ENCODE peak calls at places on chromosomes 5 and 9, in eight cellular contexts. V is fibroblast of pulmonary artery, X is nucleus accumbens, O is renal cortical epithelial cell, N is NCI-H510A treated with DMSO at 0.1 percent for 48 hours, L is naive B cell, A is EL, G is MV-4-11. U is an unnamed sample.

GRCh38 chr9:130407916-130408659 is 36.7 kb upstream of the ASS1 start:
- DNase-seq in V (no peak), X (no peak), O (no peak), N (no peak), L (no peak), A (no peak), G (no peak), U (no peak)

GRCh38 chr5:52283221-52283620 is 504.5 kb upstream of the ITGA1 start:
- DNase-seq in V (no peak), X (no peak), O (no peak), N (no peak), L (no peak), A (no peak), G (no peak), U (no peak)

GRCh38 chr9:108022246-108022935 is 532.8 kb upstream of the KLF4 start:
- DNase-seq in V (no peak), X (no peak), O (peak; percentile 80), N (no peak), L (no peak), A (no peak), G (no peak), U (no peak)

GRCh38 chr5:158514353-158514960 is 585.3 kb downstream of the EBF1 start:
- DNase-seq in V (peak; percentile 58), X (no peak), O (no peak), N (no peak), L (no peak), A (peak; percentile 86), G (no peak), U (no peak)

GRCh38 chr5:2762744-2763532 is 11.5 kb upstream of the IRX2 start:
- DNase-seq in V (no peak), X (no peak), O (no peak), N (no peak), L (no peak), A (no peak), G (no peak), U (no peak)

GRCh38 chr9:136496801-136497620 is 14.2 kb upstream of the SEC16A start:
- DNase-seq in V (no peak), X (no peak), O (no peak), N (no peak), L (no peak), A (no peak), G (no peak), U (no peak)

GRCh38 chr5:14588758-14589543 is 7.4 kb downstream of the OTULINL start:
- DNase-seq in V (no peak), X (no peak), O (no peak), N (peak; percentile 81), L (no peak), A (no peak), G (no peak), U (no peak)

GRCh38 chr5:53871050-53871449 is 310.6 kb downstream of the NDUFS4 start:
- DNase-seq in V (peak; percentile 40), X (no peak), O (no peak), N (no peak), L (no peak), A (no peak), G (no peak), U (no peak)

U was measured in NCI-H187 treated with DMSO at 0.1 percent for 48 hours.